ENCODE peak calls at places on chromosome 13, in six cellular contexts. C is GM12865, N is astrocyte of the cerebellum, Z is GM23338, A is cardiac fibroblast, D is OCI-LY7. H is an unnamed sample.

GRCh38 chr13:111421216-111421615 is 100.8 kb downstream of the TEX29 start:
- DNase-seq in C (no peak), Z (no peak), D (no peak), N (no peak), A (no peak), H (no peak)

GRCh38 chr13:50616101-50616500 is 227.4 kb downstream of the DLEU7 start:
- DNase-seq in C (no peak), A (peak; percentile 26), Z (no peak), N (no peak), D (no peak), H (no peak)

GRCh38 chr13:33524086-33524485 is 238.5 kb upstream of the STARD13 start:
- DNase-seq in Z (no peak), D (no peak), C (no peak), N (peak; percentile 90), A (peak; percentile 90), H (no peak)

GRCh38 chr13:72652681-72653080 is 74.7 kb downstream of the MZT1 start:
- DNase-seq in A (peak; percentile 2), N (peak; percentile 42), C (no peak), D (no peak), Z (no peak), H (no peak)

GRCh38 chr13:40236566-40237168 is 429.8 kb downstream of the FOXO1 start:
- DNase-seq in D (no peak), A (peak; percentile 80), Z (no peak), C (no peak), N (no peak), H (no peak)

GRCh38 chr13:27035892-27036235 is 135.7 kb downstream of the USP12 start:
- DNase-seq in D (no peak), Z (no peak), C (no peak), A (peak; percentile 24), N (no peak), H (no peak)

GRCh38 chr13:31094331-31095015 is 67.2 kb downstream of the HSPH1 start:
- DNase-seq in A (no peak), D (no peak), C (no peak), Z (no peak), N (no peak), H (no peak)

GRCh38 chr13:101523732-101524131 is 71.3 kb downstream of the ITGBL1 start:
- DNase-seq in D (no peak), Z (no peak), C (no peak), N (peak; percentile 39), A (peak; percentile 26), H (no peak)

GRCh38 chr13:49098198-49098597 is 121.9 kb upstream of the MLNR start:
- DNase-seq in D (no peak), N (peak; percentile 59), C (no peak), Z (no peak), A (peak; percentile 95), H (no peak)

GRCh38 chr13:40445557-40445990 is 220.9 kb downstream of the FOXO1 start:
- DNase-seq in D (peak; percentile 100), Z (peak; percentile 14), N (peak; percentile 75), A (peak; percentile 84), C (peak; percentile 99), H (no peak)

GRCh38 chr13:113990321-113990837 is 16.5 kb upstream of the C13orf46 start:
- DNase-seq in Z (no peak), C (no peak), D (no peak), A (no peak), N (no peak), H (no peak)

GRCh38 chr13:27117158-27117557 is 54.5 kb downstream of the USP12 start:
- DNase-seq in A (no peak), Z (no peak), D (no peak), N (no peak), C (no peak), H (no peak)

GRCh38 chr13:94950303-94950702 is 238.0 kb upstream of the SOX21 start:
- DNase-seq in D (no peak), C (no peak), N (no peak), Z (peak; percentile 74), A (peak; percentile 8), H (no peak)

GRCh38 chr13:26599403-26599802 is 41.9 kb downstream of the WASF3 start:
- DNase-seq in Z (no peak), C (no peak), N (no peak), A (no peak), D (no peak), H (peak; percentile 60)

GRCh38 chr13:66689628-66690027 is 540.5 kb downstream of the PCDH9 start:
- DNase-seq in Z (peak; percentile 9), D (peak; percentile 76), A (peak; percentile 70), N (no peak), C (no peak), H (no peak)

GRCh38 chr13:78382946-78383542 is 220.3 kb downstream of the POU4F1 start:
- DNase-seq in A (no peak), Z (no peak), N (no peak), C (no peak), D (no peak), H (no peak)

GRCh38 chr13:19052180-19052579 is 129.4 kb downstream of the TUBA3C start:
- DNase-seq in Z (no peak), N (no peak), A (no peak), C (no peak), D (no peak), H (no peak)
- H3K4me3 ChIP-seq in Z (no peak overlapping the region), N (no peak overlapping the region), A (no peak overlapping the region), C (no peak overlapping the region), D (no peak overlapping the region), H (no peak overlapping the region)

DNA sequence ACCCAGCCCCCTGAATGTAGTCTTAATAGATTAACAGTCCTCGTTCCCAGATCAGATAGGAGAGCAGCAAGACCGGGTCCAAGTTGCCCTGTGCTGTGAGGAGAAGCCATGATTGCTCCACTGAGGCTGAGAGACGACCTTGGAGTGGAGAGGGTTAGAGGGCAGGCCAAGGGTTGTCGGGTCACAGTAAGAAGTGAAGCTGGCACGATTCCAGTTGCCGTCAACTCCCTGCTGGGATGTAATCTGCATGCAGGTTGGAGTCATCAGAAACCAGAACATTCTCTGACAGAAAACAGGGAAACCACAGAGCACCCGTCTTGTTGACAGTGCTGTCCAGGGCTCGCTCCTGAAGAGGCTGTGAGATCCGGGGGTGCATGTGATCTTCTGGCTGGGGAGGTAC is 19.0 kb upstream of the ATP11A start:
- DNase-seq in A (no peak), D (no peak), N (no peak), Z (no peak), C (no peak), H (no peak)
- H3K4me3 ChIP-seq in A (no peak overlapping the region), D (no peak overlapping the region), N (no peak overlapping the region), Z (no peak overlapping the region), C (no peak overlapping the region), H (no peak overlapping the region)

GRCh38 chr13:102772042-102772425 is 1.6 kb downstream of the TEX30 start:
- DNase-seq in A (no peak), N (no peak), Z (no peak), C (no peak), D (no peak), H (no peak)
- H3K4me3 ChIP-seq in A (no peak overlapping the region), N (no peak overlapping the region), Z (no peak overlapping the region), C (no peak overlapping the region), D (no peak overlapping the region), H (peak overlapping the region; percentile 82)

DNA sequence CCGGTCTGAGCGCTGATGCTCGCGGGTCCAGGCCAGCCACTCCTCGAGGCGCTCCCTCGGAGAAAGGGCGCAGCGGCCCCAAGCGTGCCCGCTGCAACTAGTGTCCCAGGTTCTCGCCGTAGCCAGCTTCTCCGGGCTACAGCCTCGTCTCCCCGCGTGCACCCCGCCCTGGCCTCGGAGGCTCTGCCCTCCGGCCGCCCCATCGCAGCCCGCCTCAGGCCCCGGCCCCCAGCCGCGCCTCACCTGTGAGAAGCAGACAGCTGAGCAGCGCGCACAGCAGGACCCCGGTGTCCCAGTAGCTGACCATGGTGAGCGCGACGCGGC is 429 bp downstream of the FLT1 start:
- DNase-seq in N (no peak), A (peak; percentile 31), D (no peak), Z (no peak), C (peak; percentile 15), H (no peak)
- H3K4me3 ChIP-seq in N (peak overlapping the region; percentile 40), A (peak overlapping the region; percentile 48), D (no peak overlapping the region), Z (peak overlapping the region; percentile 87), C (peak overlapping the region; percentile 38), H (peak overlapping the region; percentile 70)

GRCh38 chr13:83880275-83881027 is 1.8 kb downstream of the SLITRK1 start:
- DNase-seq in Z (peak; percentile 28), N (no peak), A (no peak), D (no peak), C (no peak), H (no peak)
- H3K4me3 ChIP-seq in Z (peak overlapping the region; percentile 53), N (peak overlapping the region; percentile 51), A (no peak overlapping the region), D (no peak overlapping the region), C (no peak overlapping the region), H (no peak overlapping the region)

GRCh38 chr13:98484289-98485219 is 92.4 kb downstream of the STK24 start:
- DNase-seq in Z (peak; percentile 91), C (peak; percentile 84), A (peak; percentile 89), D (no peak), N (peak; percentile 65), H (no peak)
- H3K4me3 ChIP-seq in Z (peak overlapping the region; percentile 25), C (no peak overlapping the region), A (peak overlapping the region; percentile 16), D (no peak overlapping the region), N (no peak overlapping the region), H (no peak overlapping the region)

GRCh38 chr13:45021250-45021649 is 31.9 kb downstream of the GPALPP1 start:
- DNase-seq in A (no peak), D (no peak), C (no peak), Z (no peak), N (no peak), H (no peak)

GRCh38 chr13:45011198-45011597 is 21.9 kb downstream of the GPALPP1 start:
- DNase-seq in C (no peak), D (no peak), A (no peak), N (no peak), Z (no peak), H (no peak)

GRCh38 chr13:45015300-45015699 is 26.0 kb downstream of the GPALPP1 start:
- DNase-seq in A (no peak), D (no peak), N (no peak), C (no peak), Z (no peak), H (no peak)

GRCh38 chr13:45016792-45017425 is 27.6 kb downstream of the GPALPP1 start:
- DNase-seq in A (no peak), D (no peak), N (no peak), C (no peak), Z (no peak), H (no peak)
- H3K4me3 ChIP-seq in A (no peak overlapping the region), D (no peak overlapping the region), N (no peak overlapping the region), C (no peak overlapping the region), Z (no peak overlapping the region), H (no peak overlapping the region)

DNA sequence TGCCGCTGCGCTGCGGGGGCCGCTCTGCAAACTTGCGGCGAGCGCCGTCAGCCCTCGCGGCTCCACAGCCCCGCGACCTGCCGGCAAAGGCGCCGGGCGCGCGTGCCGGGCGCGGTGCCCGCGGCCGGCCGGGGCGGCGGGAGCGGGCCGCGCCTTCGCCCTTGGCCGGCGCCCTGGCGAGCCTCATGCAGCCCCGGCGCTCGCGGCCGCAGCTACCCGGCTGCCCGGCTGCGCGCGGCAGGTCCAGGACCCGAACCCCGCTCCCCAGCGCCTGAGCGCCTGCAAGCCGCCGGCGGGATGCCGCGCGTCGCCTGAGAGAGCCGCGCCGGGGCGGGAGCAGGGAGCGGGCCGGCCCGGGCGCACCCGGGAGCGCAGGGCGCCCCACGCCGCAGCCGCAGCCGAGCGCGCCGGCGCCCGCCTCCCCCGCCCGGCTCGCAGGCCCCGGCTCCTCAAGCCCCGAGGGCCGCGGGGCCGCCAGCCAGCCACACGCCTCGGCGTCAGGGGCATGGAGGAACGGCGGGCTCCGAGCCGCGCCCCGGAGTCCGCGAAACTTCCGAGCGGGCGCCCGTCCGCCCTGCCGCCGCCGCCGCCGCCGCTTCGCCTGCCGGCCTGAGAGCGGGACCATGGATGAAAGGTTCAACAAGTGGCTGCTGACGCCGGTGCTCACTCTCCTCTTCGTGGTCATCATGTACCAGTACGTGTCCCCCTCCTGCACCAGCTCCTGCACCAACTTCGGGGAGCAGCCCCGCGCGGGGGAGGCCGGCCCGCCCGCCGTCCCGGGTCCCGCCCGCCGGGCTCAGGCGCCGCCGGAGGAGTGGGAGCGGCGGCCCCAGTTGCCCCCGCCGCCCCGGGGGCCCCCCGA is 564 bp downstream of the HS6ST3 start:
- DNase-seq in C (peak; percentile 25), D (no peak), N (no peak), A (peak; percentile 12), Z (peak; percentile 68), H (no peak)
- H3K4me3 ChIP-seq in C (peak overlapping the region; percentile 46), D (no peak overlapping the region), N (peak overlapping the region; percentile 53), A (peak overlapping the region; percentile 56), Z (peak overlapping the region; percentile 83), H (no peak overlapping the region)